ENCODE peak calls at places on chromosomes 5 and 9, in five cellular contexts. W is A549; J is CD8-positive, alpha-beta T cell; M is HFFc6; R is activated CD8-positive, alpha-beta T cell treated with anti-CD3 and anti-CD28 coated beads for 36 hours. C is an unnamed sample.

GRCh38 chr5:177300236-177300880 is 3.2 kb downstream of the RAB24 start:
- DNase-seq in J (peak), M (peak), W (no peak), R (peak), C (no peak)

GRCh38 chr5:172052454-172053236 is 46.2 kb upstream of the FBXW11 start:
- DNase-seq in J (no peak), W (no peak), M (peak), R (no peak), C (no peak)

GRCh38 chr9:124017929-124018730 is 6.6 kb downstream of the LHX2 start:
- DNase-seq in J (no peak), W (no peak), R (no peak), M (no peak), C (no peak)

GRCh38 chr9:103889989-103890388 is 204.1 kb upstream of the SMC2 start:
- DNase-seq in R (no peak), M (no peak), J (no peak), W (no peak), C (no peak)

GRCh38 chr9:98573749-98574278 is 134.9 kb downstream of the GABBR2 start:
- DNase-seq in M (no peak), J (no peak), R (no peak), W (no peak), C (no peak)

GRCh38 chr9:133035669-133036068 is 4.9 kb downstream of the GTF3C5 start:
- DNase-seq in J (no peak), M (no peak), R (no peak), W (no peak), C (no peak)

GRCh38 chr9:127916665-127917581 is at the start of gene ST6GALNAC4:
- DNase-seq in M (peak), R (peak), W (peak), J (peak), C (peak)

GRCh38 chr5:168686837-168687236 is 107.7 kb upstream of the PANK3 start:
- DNase-seq in J (no peak), M (no peak), W (no peak), R (no peak), C (no peak)

GRCh38 chr5:123786411-123786810 is 274.4 kb downstream of the CSNK1G3 start:
- DNase-seq in M (no peak), W (no peak), R (no peak), J (no peak), C (no peak)

GRCh38 chr5:151904921-151905320 is 19.7 kb downstream of the GLRA1 start:
- DNase-seq in W (no peak), R (no peak), J (no peak), M (peak), C (no peak)

GRCh38 chr5:143646961-143647360 is 165.0 kb upstream of the HMHB1 start:
- DNase-seq in J (no peak), M (no peak), R (no peak), W (no peak), C (no peak)

GRCh38 chr5:75617746-75618352 is 6.6 kb downstream of the ANKDD1B start:
- DNase-seq in M (no peak), R (no peak), J (no peak), W (no peak), C (no peak)

GRCh38 chr5:137778772-137779564 is 24.8 kb upstream of the HNRNPA0 start:
- DNase-seq in M (no peak), J (no peak), W (peak), R (no peak), C (no peak)

GRCh38 chr5:159764283-159764927 is 151.9 kb upstream of the ADRA1B start:
- DNase-seq in R (peak), W (no peak), J (no peak), M (peak), C (no peak)

GRCh38 chr5:54234304-54234938 is 76.0 kb downstream of the ARL15 start:
- DNase-seq in W (peak), J (no peak), M (peak), R (no peak), C (no peak)

GRCh38 chr9:2645569-2645968 is 24.0 kb downstream of the VLDLR start:
- DNase-seq in W (no peak), M (no peak), R (no peak), J (no peak), C (no peak)

GRCh38 chr9:27861887-27862286 is 288.6 kb upstream of the C9orf72 start:
- DNase-seq in W (no peak), R (no peak), M (no peak), J (no peak), C (no peak)

GRCh38 chr9:94780516-94780950 is 54.0 kb downstream of the AOPEP start:
- DNase-seq in J (no peak), W (no peak), M (no peak), R (peak), C (no peak)

GRCh38 chr5:165579911-165580310 is 2074.5 kb downstream of the MAT2B start:
- DNase-seq in W (no peak), M (no peak), J (no peak), R (no peak), C (no peak)

GRCh38 chr5:79961731-79962579 is 29.1 kb downstream of the MTX3 start:
- DNase-seq in R (no peak), W (no peak), M (no peak), J (no peak), C (no peak)

GRCh38 chr5:55236800-55237199 is 3.4 kb upstream of the CCNO start:
- DNase-seq in J (no peak), W (no peak), M (no peak), R (no peak), C (no peak)

GRCh38 chr5:83911367-83911919 is 190.8 kb upstream of the HAPLN1 start:
- DNase-seq in M (no peak), W (no peak), R (no peak), J (no peak), C (no peak)

GRCh38 chr5:179146277-179146676 is 86.1 kb downstream of the ZNF354C start:
- DNase-seq in M (no peak), J (no peak), R (peak), W (no peak), C (no peak)

GRCh38 chr9:134458111-134458845 is 132.0 kb downstream of the RXRA start:
- DNase-seq in R (peak), M (no peak), J (no peak), W (no peak), C (no peak)

GRCh38 chr9:93086445-93087224 is 9.4 kb upstream of the CARD19 start:
- DNase-seq in R (no peak), J (no peak), W (no peak), M (no peak), C (no peak)

GRCh38 chr5:65121880-65122436 is 353.2 kb downstream of the CWC27 start:
- DNase-seq in J (no peak), W (no peak), R (peak), M (peak), C (no peak)

GRCh38 chr9:107789001-107789710 is 299.6 kb upstream of the KLF4 start:
- DNase-seq in W (no peak), M (no peak), R (no peak), J (no peak), C (no peak)

GRCh38 chr5:103232393-103232999 is 26.1 kb upstream of the MACIR start:
- DNase-seq in M (peak), J (no peak), R (peak), W (peak), C (no peak)

GRCh38 chr5:5881294-5881693 is 458.8 kb downstream of the ICE1 start:
- DNase-seq in J (no peak), R (peak), M (no peak), W (no peak), C (no peak)

GRCh38 chr5:82092-82491 is 9.9 kb upstream of the PLEKHG4B start:
- DNase-seq in M (no peak), R (no peak), W (peak), J (no peak), C (peak)

GRCh38 chr5:855771-856530 is 5.2 kb upstream of the ZDHHC11 start:
- DNase-seq in W (peak), M (no peak), R (peak), J (no peak), C (no peak)

GRCh38 chr9:85960688-85961093 is 19.7 kb downstream of the NAA35 start:
- DNase-seq in J (no peak), W (no peak), M (no peak), R (no peak), C (no peak)

GRCh38 chr5:160174780-160175437 is 54.4 kb upstream of the FABP6 start:
- DNase-seq in M (no peak), R (no peak), W (no peak), J (no peak), C (no peak)

GRCh38 chr5:170497311-170498038 is 6.3 kb upstream of the KCNIP1 start:
- DNase-seq in W (no peak), M (no peak), R (no peak), J (no peak), C (no peak)

DNA sequence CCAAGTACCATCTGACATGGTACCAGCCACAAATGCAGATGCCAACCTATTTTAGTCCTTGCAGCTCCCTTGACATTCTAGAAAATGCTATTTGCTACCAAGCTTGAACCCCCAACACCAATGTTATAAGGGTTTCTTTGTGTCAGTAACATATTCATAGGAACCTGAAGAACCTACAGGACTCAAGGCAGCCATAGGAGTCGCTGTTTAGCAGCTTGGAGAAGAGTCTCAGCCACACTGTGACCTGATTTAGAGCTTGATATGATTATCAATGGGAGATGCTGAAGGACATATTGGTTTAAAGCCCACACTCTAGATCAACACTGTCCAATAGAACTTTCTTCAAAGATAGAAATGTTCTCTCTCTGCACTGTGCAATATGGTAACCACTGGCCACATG is 6.4 kb upstream of the ZFR start:
- DNase-seq in R (no peak), M (no peak), J (no peak), W (peak), C (no peak)
- TF ChIP-seq CTCF in R (peak), M (peak), J (no peak), W (no peak), C (no peak)

GRCh38 chr5:8253376-8253775 is 384.4 kb downstream of the MTRR start:
- DNase-seq in R (no peak), W (no peak), J (no peak), M (no peak), C (no peak)

GRCh38 chr5:8247074-8247473 is 378.1 kb downstream of the MTRR start:
- DNase-seq in J (no peak), R (no peak), W (no peak), M (no peak), C (no peak)

GRCh38 chr5:8241558-8241957 is 372.6 kb downstream of the MTRR start:
- DNase-seq in W (no peak), M (no peak), J (no peak), R (no peak), C (no peak)

GRCh38 chr5:8247485-8247884 is 378.5 kb downstream of the MTRR start:
- DNase-seq in J (no peak), R (no peak), W (no peak), M (no peak), C (no peak)
- TF ChIP-seq CTCF in J (no peak), R (no peak), W (no peak), M (peak), C (no peak)

GRCh38 chr9:21965401-21965951 is 28.7 kb downstream of the CDKN2A start:
- DNase-seq in W (no peak), M (peak), J (peak), R (peak), C (no peak)
- TF ChIP-seq CTCF in W (no peak), M (peak), J (no peak), R (peak), C (no peak)

GRCh38 chr5:57456056-57456455 is 26.6 kb downstream of the ACTBL2 start:
- DNase-seq in J (no peak), W (no peak), M (no peak), R (no peak), C (no peak)
- TF ChIP-seq CTCF in J (no peak), W (no peak), M (no peak), R (no peak), C (no peak)

GRCh38 chr5:108149369-108149768 is 232.5 kb downstream of the FBXL17 start:
- DNase-seq in M (no peak), J (no peak), R (no peak), W (no peak), C (no peak)
- TF ChIP-seq CTCF in M (no peak), J (no peak), R (no peak), W (no peak), C (no peak)

GRCh38 chr9:135544981-135545635 is 818 bp upstream of the OBP2A start:
- DNase-seq in W (no peak), M (no peak), R (no peak), J (no peak), C (peak)
- TF ChIP-seq CTCF in W (no peak), M (no peak), R (no peak), J (no peak), C (no peak)

DNA sequence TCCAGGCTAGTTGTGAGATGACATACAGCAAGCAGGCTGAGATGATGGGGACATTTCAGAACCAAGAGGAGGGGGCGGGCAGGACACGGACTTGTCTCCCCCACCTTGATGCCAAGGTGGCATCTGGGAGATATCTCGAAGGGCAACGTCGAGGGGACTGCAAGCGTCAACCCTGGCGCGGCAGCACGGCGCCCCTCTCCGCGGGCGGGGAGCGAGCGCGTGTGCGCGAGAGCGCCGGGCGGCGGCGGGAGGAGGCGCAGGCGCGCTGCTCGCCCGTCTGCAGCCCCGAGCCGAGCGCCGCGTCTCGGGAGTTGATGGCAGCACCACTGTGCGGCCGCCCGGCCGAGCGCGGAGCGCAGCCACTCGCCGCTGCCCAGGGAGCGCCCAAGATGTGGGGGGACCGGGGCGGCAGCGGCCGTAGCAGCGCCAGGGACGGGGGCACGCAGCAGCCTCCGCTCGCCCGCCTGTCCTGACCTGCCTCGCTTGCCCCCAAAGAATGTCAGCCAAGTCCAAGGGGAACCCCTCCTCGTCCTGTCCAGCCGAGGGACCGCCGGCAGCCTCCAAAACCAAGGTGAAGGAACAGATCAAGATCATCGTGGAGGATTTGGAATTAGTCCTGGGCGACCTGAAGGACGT is at the start of gene PRR16:
- DNase-seq in W (peak), M (peak), R (peak), J (no peak), C (no peak)
- TF ChIP-seq CTCF in W (peak), M (peak), R (no peak), J (no peak), C (no peak)

GRCh38 chr5:141677415-141677814 is 4.6 kb downstream of the ARAP3 start:
- DNase-seq in W (no peak), M (no peak), J (no peak), R (peak), C (no peak)
- TF ChIP-seq CTCF in W (no peak), M (peak), J (no peak), R (peak), C (no peak)

GRCh38 chr5:92470770-92471169 is 1087.7 kb upstream of the ARRDC3 start:
- DNase-seq in J (no peak), R (no peak), W (no peak), M (no peak), C (no peak)
- TF ChIP-seq CTCF in J (no peak), R (no peak), W (no peak), M (no peak), C (no peak)